ENCODE peak calls at places on chromosomes 16 and 17, in four cellular contexts. T is HepG2, N is K562, S is H1. G is an unnamed sample.
A peak's percentile ranks its signal among the peaks of the same experiment; 100 is the strongest.

GRCh38 chr17:68197091-68197996 is 50.5 kb upstream of the AMZ2 start:
- DNase-seq in N (peak; percentile 30), T (no peak), S (peak; percentile 75), G (no peak)

GRCh38 chr17:43591750-43592562 is 45.8 kb upstream of the ETV4 start:
- DNase-seq in T (no peak), N (no peak), S (no peak), G (no peak)

GRCh38 chr16:82083710-82084353 is 48.8 kb downstream of the HSD17B2 start:
- DNase-seq in N (no peak), T (peak; percentile 74), S (no peak), G (no peak)

GRCh38 chr17:488993-489757 is 136.6 kb upstream of the RPH3AL start:
- DNase-seq in N (no peak), S (no peak), T (peak; percentile 37), G (no peak)

GRCh38 chr17:9056566-9056965 is 35.3 kb downstream of the NTN1 start:
- DNase-seq in N (no peak), S (no peak), T (no peak), G (no peak)

GRCh38 chr17:79630120-79630519 is 19.3 kb upstream of the RBFOX3 start:
- DNase-seq in T (no peak), S (peak; percentile 30), N (no peak), G (no peak)

GRCh38 chr16:87806246-87806607 is 40.4 kb upstream of the KLHDC4 start:
- DNase-seq in S (no peak), T (no peak), N (no peak), G (no peak)

GRCh38 chr17:38329808-38330730 is 13.7 kb downstream of the GPR179 start:
- DNase-seq in N (no peak), S (no peak), T (no peak), G (no peak)

GRCh38 chr17:40411821-40412220 is 5.9 kb downstream of the TOP2A start:
- DNase-seq in N (no peak), T (no peak), S (no peak), G (no peak)

GRCh38 chr17:48037036-48037881 is at the start of gene COPZ2:
- DNase-seq in T (peak; percentile 50), N (no peak), S (peak; percentile 73), G (no peak)

GRCh38 chr17:45052052-45052772 is 780 bp upstream of the DCAKD start:
- DNase-seq in T (peak; percentile 18), S (peak; percentile 73), N (peak; percentile 73), G (no peak)

GRCh38 chr17:74806334-74806733 is 30.2 kb upstream of the NAT9 start:
- DNase-seq in S (no peak), N (no peak), T (no peak), G (no peak)

GRCh38 chr17:17669851-17670232 is 11.4 kb upstream of the RAI1 start:
- DNase-seq in T (no peak), N (no peak), S (no peak), G (no peak)
- TF ChIP-seq HDAC6 in T (no peak), N (no peak), S (no peak), G (no peak)

GRCh38 chr17:35038434-35038833 is 25.1 kb downstream of the RFFL start:
- DNase-seq in N (no peak), T (no peak), S (no peak), G (no peak)

GRCh38 chr17:35046245-35046644 is 17.3 kb downstream of the RFFL start:
- DNase-seq in N (no peak), S (no peak), T (no peak), G (no peak)

GRCh38 chr17:35046740-35047283 is 16.7 kb downstream of the RFFL start:
- DNase-seq in S (no peak), N (no peak), T (peak; percentile 63), G (peak; percentile 81)

GRCh38 chr17:35044181-35044580 is 19.3 kb downstream of the RFFL start:
- DNase-seq in T (no peak), S (no peak), N (no peak), G (no peak)

GRCh38 chr17:35041390-35041789 is 22.1 kb downstream of the RFFL start:
- DNase-seq in T (no peak), N (no peak), S (no peak), G (no peak)
- TF ChIP-seq SP1 in T (no peak), N (no peak), S (no peak), G (no peak)

DNA sequence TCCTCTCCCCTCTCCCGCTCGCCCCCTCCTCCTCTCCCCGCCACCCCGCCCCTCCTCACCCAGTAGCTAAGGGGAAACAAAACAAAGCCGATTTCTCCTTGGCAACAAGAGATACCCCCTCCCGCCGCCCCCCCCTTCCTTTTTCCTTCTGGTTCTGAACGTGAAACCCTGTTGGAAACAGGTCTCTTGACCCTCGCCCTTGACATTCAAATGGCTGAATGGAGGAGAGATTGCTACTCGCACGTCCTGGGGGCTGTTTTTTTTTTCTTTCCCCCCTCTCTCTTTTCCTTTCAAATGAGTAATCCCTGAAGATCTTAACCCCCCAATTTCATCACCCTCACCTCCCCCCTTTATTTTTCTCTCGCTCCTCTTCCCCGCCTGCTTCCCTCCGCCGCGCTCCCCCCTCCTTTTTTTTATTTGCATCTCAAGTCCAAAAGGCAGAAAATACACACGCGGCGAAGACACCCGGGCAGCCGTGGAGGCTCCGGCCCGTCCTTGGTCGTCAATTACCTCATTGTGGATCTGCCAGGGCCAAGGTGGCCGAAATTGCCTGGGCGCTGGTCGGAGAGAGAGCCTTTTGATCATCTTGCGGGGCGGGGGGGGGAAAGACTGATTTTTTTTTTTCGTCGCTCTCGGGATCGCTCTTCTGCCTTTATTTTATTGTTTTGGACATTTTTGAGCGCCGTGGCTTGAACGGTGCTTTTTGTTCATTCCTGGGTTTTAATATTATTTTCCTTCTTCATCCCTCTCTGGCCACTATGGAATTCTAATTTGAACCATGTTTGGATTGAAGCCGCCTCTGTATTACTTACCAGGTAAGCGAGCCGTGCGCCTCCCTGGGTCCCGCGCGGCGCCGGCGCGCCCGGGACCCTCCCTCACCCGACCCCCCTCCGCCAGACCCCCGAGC is 57.3 kb upstream of the GSE1 start:
- DNase-seq in T (peak; percentile 55), N (peak; percentile 60), S (peak; percentile 49), G (no peak)
- TF ChIP-seq HDAC6 in T (no peak), N (no peak), S (no peak), G (peak; percentile 34)

DNA sequence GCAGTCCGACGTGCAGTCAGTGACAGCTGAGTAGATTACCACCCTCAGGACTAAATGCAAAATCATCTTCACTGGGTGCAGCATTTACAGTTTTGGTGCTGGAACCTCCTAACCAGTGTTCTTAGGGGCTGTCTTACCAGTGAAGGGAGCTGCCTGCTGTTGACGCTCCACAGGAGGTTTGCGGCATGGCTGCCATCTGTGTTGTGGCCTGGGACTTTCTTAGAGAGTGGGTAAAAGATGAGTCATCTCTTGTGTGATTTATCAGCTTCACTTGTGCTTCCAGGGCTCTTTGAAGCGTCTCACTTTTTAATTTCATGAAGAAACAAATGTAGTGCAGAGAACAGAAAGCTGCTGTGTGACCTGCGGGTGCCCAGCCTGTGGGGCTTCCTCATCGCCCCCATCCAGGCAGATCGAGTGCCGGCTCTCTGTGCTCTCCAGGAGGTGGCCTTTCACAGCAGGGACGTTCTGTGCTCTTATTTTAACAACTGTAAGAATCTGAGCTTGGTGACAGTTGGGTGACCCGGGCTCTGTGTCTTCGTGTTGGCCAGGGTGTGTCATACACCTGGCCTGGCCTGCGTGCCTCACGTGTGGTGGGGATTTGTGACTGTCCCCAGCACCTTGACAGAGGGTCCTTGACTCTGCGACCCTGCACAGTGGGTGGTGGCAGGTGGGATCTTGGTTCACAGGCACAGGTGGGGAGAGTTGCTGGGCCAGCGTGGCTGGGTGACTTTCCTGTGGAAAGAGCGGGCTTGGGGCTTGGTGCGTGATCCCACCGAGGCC is 24.3 kb upstream of the ZNF750 start:
- DNase-seq in S (no peak), N (peak; percentile 63), T (no peak), G (peak; percentile 97)
- TF ChIP-seq SP1 in S (no peak), N (no peak), T (no peak), G (peak; percentile 30)

G was measured in GM12878.